ENCODE peak calls at places on chromosomes 16 and 17, in four cellular contexts. L is stimulated activated CD4-positive, alpha-beta T cell treated with anti-CD3 and anti-CD28 coated beads, TNF-alpha, amount 100 ng/mL, for 4 hours; B is coronary artery; K is CD4-positive, alpha-beta memory T cell. X is an unnamed sample.

GRCh38 chr17:82204831-82205719 is 7.6 kb downstream of the CCDC57 start:
- DNase-seq in B (no peak), L (no peak), K (no peak), X (peak; percentile 87)

GRCh38 chr17:62898239-62898864 is 67.7 kb upstream of the TANC2 start:
- DNase-seq in L (no peak), K (no peak), B (no peak), X (no peak)

GRCh38 chr16:65142276-65142675 is 20.4 kb upstream of the CDH11 start:
- DNase-seq in L (no peak), B (no peak), K (no peak), X (no peak)

GRCh38 chr17:80146121-80147034 is 550 bp downstream of the EIF4A3 start:
- DNase-seq in B (no peak), K (no peak), L (no peak), X (no peak)

GRCh38 chr17:61443475-61443882 is 8.7 kb upstream of the TBX4 start:
- DNase-seq in K (no peak), L (no peak), B (no peak), X (no peak)

GRCh38 chr17:16342979-16343378 is 10.3 kb downstream of the CENPV start:
- DNase-seq in L (no peak), K (no peak), B (no peak), X (no peak)

GRCh38 chr17:70636517-70637133 is 467.3 kb downstream of the KCNJ2 start:
- DNase-seq in K (no peak), L (no peak), B (no peak), X (peak; percentile 33)

GRCh38 chr16:84836234-84836647 is 16.5 kb downstream of the CRISPLD2 start:
- DNase-seq in L (no peak), B (peak; percentile 97), K (no peak), X (no peak)

GRCh38 chr17:45835481-45835880 is 9.2 kb upstream of the SPPL2C start:
- DNase-seq in B (no peak), L (no peak), K (no peak), X (no peak)

GRCh38 chr17:46986401-46986800 is 7.3 kb upstream of the RPRML start:
- DNase-seq in L (no peak), K (no peak), B (no peak), X (no peak)

GRCh38 chr17:64320613-64321553 is 57.8 kb upstream of the TEX2 start:
- DNase-seq in K (peak; percentile 49), L (peak; percentile 19), B (no peak), X (peak; percentile 71)

GRCh38 chr17:5560361-5560988 is 23.8 kb downstream of the NLRP1 start:
- DNase-seq in K (no peak), L (no peak), B (peak; percentile 62), X (no peak)

GRCh38 chr16:49458656-49459445 is 85.2 kb downstream of the C16orf78 start:
- DNase-seq in K (no peak), B (peak; percentile 41), L (no peak), X (no peak)

GRCh38 chr16:83606486-83607030 is 201.2 kb upstream of the HSBP1 start:
- DNase-seq in K (no peak), L (no peak), B (no peak), X (no peak)

GRCh38 chr17:18966831-18967624 is 15.1 kb downstream of the SLC5A10 start:
- DNase-seq in B (no peak), L (no peak), K (no peak), X (no peak)

GRCh38 chr16:11717811-11718210 is 24.8 kb downstream of the TXNDC11 start:
- DNase-seq in B (no peak), L (no peak), K (no peak), X (no peak)

GRCh38 chr17:40961586-40961985 is 5.2 kb downstream of the KRT39 start:
- DNase-seq in B (no peak), K (no peak), L (no peak), X (no peak)

GRCh38 chr17:18184143-18185007 is 747 bp downstream of the ALKBH5 start:
- DNase-seq in B (peak; percentile 84), L (peak; percentile 59), K (peak; percentile 92), X (no peak)

GRCh38 chr17:37305406-37305905 is 70.3 kb upstream of the C17orf78 start:
- DNase-seq in B (no peak), L (no peak), K (no peak), X (no peak)

GRCh38 chr17:46777943-46778915 is 40.3 kb downstream of the WNT3 start:
- DNase-seq in K (no peak), B (no peak), L (no peak), X (no peak)

GRCh38 chr17:7025240-7025639 is 2.4 kb downstream of the BCL6B start:
- DNase-seq in L (no peak), B (no peak), K (no peak), X (no peak)

GRCh38 chr16:71917900-71918299 is 22.6 kb downstream of the IST1 start:
- DNase-seq in L (no peak), B (no peak), K (no peak), X (no peak)

GRCh38 chr17:32569171-32570080 is 82.6 kb downstream of the CDK5R1 start:
- DNase-seq in K (no peak), L (no peak), B (no peak), X (no peak)

GRCh38 chr16:24800586-24800985 is 45.2 kb upstream of the SLC5A11 start:
- DNase-seq in K (no peak), B (no peak), L (no peak), X (no peak)

GRCh38 chr17:73987395-73987794 is 216.1 kb upstream of the RPL38 start:
- DNase-seq in B (no peak), K (no peak), L (no peak), X (no peak)

GRCh38 chr17:50768348-50768761 is 1.0 kb upstream of the ANKRD40CL start:
- DNase-seq in K (no peak), L (no peak), B (peak; percentile 59), X (peak; percentile 85)

GRCh38 chr17:77281904-77282367 is 141.2 kb downstream of the SEC14L1 start:
- DNase-seq in B (no peak), L (no peak), K (no peak), X (no peak)

GRCh38 chr16:84103678-84104077 is 13.1 kb downstream of the MBTPS1 start:
- DNase-seq in B (no peak), K (no peak), L (no peak), X (no peak)

GRCh38 chr16:66511615-66512500 is 38.1 kb downstream of the TK2 start:
- DNase-seq in K (no peak), L (no peak), B (peak; percentile 76), X (no peak)

GRCh38 chr17:45428954-45429337 is 3.7 kb downstream of the ARHGAP27 start:
- DNase-seq in K (no peak), L (no peak), B (no peak), X (no peak)

GRCh38 chr17:8837438-8838075 is 29.9 kb downstream of the PIK3R6 start:
- DNase-seq in L (no peak), K (no peak), B (no peak), X (no peak)

X was measured in DMS153.